ENCODE peak calls at places on chromosomes 6 and 20, in nine cellular contexts. T is GM06990; O is CD8-positive, alpha-beta T cell; Q is Peyer's patch; E is heart left ventricle; H is choroid plexus epithelial cell; C is GM12864; A is AG04450; P is neural progenitor cell. J is an unnamed sample.

GRCh38 chr6:56356431-56356830 is 109.1 kb upstream of the COL21A1 start:
- DNase-seq in P (no peak), E (no peak), H (peak), A (no peak), O (no peak), T (no peak), C (no peak), Q (no peak), J (peak)

GRCh38 chr6:113989675-113990074 is 18.7 kb upstream of the HDAC2 start:
- DNase-seq in A (no peak), Q (no peak), H (no peak), P (no peak), E (no peak), C (no peak), T (no peak), O (no peak), J (no peak)

GRCh38 chr20:43691928-43692524 is 25.1 kb downstream of the MYBL2 start:
- DNase-seq in T (no peak), H (peak), O (peak), E (no peak), P (peak), C (peak), A (no peak), Q (peak), J (peak)

GRCh38 chr6:84416043-84416657 is 188.7 kb upstream of the CEP162 start:
- DNase-seq in O (no peak), C (no peak), T (no peak), E (no peak), P (no peak), A (no peak), H (no peak), Q (no peak), J (no peak)

GRCh38 chr6:1864496-1864895 is 254.8 kb downstream of the FOXC1 start:
- DNase-seq in P (peak), T (no peak), A (no peak), C (no peak), Q (no peak), O (no peak), H (peak), E (no peak), J (no peak)

GRCh38 chr6:43827898-43828297 is 57.9 kb downstream of the VEGFA start:
- DNase-seq in O (no peak), P (no peak), A (no peak), C (no peak), H (no peak), T (no peak), E (no peak), Q (no peak), J (no peak)

GRCh38 chr20:10376271-10377075 is 57.5 kb downstream of the MKKS start:
- DNase-seq in C (peak), A (no peak), P (no peak), Q (no peak), O (no peak), T (no peak), H (peak), E (no peak), J (no peak)

GRCh38 chr6:145878591-145879295 is 64.1 kb upstream of the FBXO30 start:
- DNase-seq in C (no peak), Q (no peak), O (no peak), H (peak), P (no peak), A (no peak), E (no peak), T (no peak), J (no peak)

GRCh38 chr6:34243901-34244884 is 4.6 kb downstream of the SMIM29 start:
- DNase-seq in H (peak), A (peak), E (peak), Q (no peak), O (no peak), T (no peak), C (no peak), P (no peak), J (peak)

GRCh38 chr6:5389086-5389745 is 127.9 kb downstream of the FARS2 start:
- DNase-seq in A (no peak), E (no peak), Q (no peak), P (no peak), O (no peak), T (no peak), H (no peak), C (no peak), J (no peak)
- TF ChIP-seq CTCF in A (no peak), E (no peak), Q (no peak), P (no peak), O (no peak), T (no peak), H (no peak), C (no peak), J (no peak)

DNA sequence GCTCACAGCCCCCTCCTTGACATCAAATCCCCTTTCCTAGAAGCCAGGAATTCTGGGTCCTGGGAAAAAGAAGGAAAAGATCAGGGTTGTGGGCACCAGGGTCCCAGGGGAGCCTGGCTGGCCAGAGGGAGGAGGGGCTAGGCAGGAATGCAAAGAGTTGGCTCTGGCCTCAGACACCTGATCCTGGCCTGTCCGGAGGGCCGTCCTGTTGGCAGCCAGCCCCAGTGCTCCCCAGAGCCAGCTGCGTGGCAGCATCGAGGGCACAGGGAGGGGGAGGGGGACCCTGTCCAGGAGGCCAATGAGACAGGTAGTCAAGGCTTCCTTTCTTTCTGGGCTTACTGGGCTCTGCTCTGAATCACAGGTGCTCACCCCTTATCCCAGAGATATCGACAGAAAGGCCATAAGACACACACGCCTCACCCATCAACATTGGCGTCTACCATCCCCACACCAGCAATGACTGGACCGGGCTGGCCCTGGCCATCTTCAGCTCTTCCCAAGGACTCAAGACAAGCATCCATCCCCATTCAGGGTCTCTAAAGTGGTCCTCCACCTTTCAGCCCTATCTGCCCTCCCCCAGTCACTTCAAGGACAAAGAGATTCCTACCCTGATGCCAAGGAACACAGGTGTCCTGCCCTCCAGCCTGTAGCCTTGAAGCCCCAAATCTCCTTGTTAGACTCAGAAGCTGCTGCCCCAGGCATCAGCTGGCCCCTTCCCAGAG is 723 bp downstream of the COL11A2 start:
- DNase-seq in O (no peak), E (no peak), P (peak), T (no peak), A (no peak), H (no peak), C (no peak), Q (no peak), J (no peak)
- H3K4me3 ChIP-seq in O (peak), E (peak), P (peak), T (no peak), A (no peak), H (no peak), C (no peak), Q (no peak), J (no peak)

DNA sequence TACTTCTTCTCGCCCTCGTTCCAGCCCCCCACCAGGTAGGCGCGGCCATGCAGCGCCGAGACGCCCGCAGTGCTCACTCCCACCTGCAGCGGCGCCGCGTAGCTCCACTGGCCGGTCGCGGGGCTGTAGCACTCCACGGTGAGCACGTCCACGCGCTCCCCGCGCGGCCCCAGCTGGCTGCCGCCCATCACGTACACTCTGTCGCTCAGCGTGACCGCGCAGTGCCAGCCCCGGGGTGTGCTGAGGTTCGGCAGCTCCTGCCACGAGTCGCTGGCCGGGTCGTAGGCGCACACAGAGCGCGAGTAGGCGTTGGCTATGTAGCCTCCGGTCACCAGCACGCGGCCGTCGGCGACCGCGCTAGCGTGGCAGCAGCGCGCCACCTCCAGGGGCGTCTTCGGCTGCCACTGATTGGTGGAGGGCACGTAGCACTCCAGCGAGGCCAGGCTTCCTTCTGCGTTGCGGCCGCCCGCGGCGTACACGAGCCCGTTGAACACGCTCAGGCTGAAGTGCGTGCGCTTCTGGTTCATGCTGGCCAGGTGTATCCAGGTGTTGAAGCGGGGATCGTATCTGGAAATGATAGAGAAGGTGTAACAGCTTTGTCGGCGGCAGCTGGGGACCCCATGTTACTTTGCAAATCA is 13.7 kb downstream of the KLHL31 start:
- DNase-seq in A (no peak), O (peak), P (peak), H (peak), Q (peak), E (peak), T (peak), C (peak), J (peak)
- TF ChIP-seq CTCF in A (peak), O (no peak), P (peak), H (peak), Q (peak), E (peak), T (peak), C (no peak), J (peak)

GRCh38 chr6:53795702-53796450 is 1.1 kb downstream of the LRRC1 start:
- DNase-seq in H (no peak), P (peak), O (no peak), E (peak), C (no peak), T (peak), A (no peak), Q (peak), J (peak)

GRCh38 chr6:53794073-53794719 is 609 bp upstream of the LRRC1 start:
- DNase-seq in A (peak), O (peak), H (peak), T (no peak), C (no peak), P (peak), E (peak), Q (peak), J (peak)

GRCh38 chr6:53794720-53795253 is at the start of gene LRRC1:
- DNase-seq in C (peak), A (peak), E (peak), O (peak), H (peak), T (peak), P (peak), Q (peak), J (peak)

GRCh38 chr6:53796451-53796780 is 1.6 kb downstream of the LRRC1 start:
- DNase-seq in Q (no peak), A (no peak), C (no peak), H (no peak), E (no peak), T (no peak), O (no peak), P (no peak), J (no peak)

DNA sequence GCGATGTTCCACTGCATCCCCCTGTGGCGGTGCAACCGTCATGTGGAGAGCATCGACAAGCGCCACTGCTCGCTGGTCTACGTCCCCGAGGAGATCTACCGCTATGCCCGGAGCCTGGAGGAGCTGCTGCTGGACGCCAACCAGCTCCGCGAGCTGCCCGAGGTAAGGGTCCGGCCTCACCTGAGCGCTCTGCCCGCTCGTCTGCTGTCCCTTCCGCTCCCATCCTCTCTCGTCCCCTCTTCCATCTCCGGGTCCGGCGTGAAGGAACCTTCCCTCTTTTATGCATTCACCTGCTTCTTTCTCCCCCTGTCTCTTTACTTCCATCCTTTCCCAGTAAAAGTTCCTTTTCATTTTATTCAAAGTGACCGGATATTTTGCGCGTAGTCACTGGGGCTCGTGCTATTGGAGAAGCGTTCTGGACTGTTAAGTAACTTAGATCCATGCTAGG is 473 bp downstream of the LRRC1 start:
- DNase-seq in T (no peak), H (peak), O (no peak), P (no peak), C (no peak), E (no peak), Q (peak), A (no peak), J (peak)
- H3K4me3 ChIP-seq in T (peak), H (peak), O (peak), P (peak), C (peak), E (peak), Q (peak), A (peak), J (peak)

DNA sequence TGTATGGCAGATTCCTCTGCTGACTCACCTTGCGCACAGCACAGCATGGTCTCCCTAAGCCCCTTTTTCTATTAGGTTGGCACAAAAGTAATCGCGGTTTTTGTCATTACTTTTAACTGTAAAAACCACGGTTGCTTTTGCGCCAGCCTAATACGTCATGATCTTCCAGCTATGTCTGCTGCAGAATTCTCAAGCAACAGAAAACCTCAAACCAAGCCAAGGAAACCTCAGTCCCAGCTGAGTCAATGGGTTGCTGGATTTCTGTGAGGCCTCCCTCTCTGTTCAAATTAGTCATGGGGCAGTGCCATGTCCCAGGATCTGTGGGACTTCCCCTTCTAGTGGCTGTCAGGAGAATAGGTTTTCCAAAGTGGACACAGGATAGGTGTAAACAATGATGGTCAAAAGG is 15.7 kb upstream of the ENPP1 start:
- DNase-seq in Q (no peak), T (no peak), C (no peak), H (no peak), P (peak), E (no peak), O (no peak), A (no peak), J (peak)
- TF ChIP-seq CTCF in Q (no peak), T (no peak), C (no peak), H (no peak), P (peak), E (no peak), O (no peak), A (no peak), J (no peak)

DNA sequence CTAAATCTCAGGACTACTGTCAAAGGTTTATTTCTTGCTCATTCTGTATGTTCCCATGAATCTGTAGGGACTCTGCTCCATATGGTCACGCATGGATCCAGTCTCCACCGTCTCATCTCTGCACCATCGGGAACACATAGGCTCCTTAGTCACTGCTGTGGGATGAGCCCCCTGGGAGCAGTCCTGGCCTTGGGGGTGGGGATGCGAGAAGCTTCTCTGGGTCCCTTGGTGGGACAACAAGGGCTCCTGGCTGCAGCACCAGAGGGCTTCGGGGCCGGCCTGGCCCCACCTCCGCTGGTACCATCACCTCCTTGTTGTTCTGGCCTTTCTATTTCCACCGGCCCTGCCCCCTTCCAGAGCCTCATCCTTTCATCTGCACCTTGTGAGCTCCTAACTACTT is 148.4 kb downstream of the CDH4 start:
- DNase-seq in E (no peak), O (no peak), P (no peak), C (no peak), T (no peak), A (no peak), H (no peak), Q (no peak), J (no peak)
- H3K4me3 ChIP-seq in E (no peak), O (no peak), P (no peak), C (no peak), T (no peak), A (no peak), H (no peak), Q (no peak), J (no peak)

GRCh38 chr6:81589465-81590313 is 162.8 kb downstream of the TENT5A start:
- DNase-seq in H (peak), C (no peak), A (no peak), T (no peak), O (no peak), P (no peak), E (no peak), Q (no peak), J (no peak)
- TF ChIP-seq CTCF in H (peak), C (no peak), A (no peak), T (no peak), O (no peak), P (no peak), E (peak), Q (no peak), J (no peak)

DNA sequence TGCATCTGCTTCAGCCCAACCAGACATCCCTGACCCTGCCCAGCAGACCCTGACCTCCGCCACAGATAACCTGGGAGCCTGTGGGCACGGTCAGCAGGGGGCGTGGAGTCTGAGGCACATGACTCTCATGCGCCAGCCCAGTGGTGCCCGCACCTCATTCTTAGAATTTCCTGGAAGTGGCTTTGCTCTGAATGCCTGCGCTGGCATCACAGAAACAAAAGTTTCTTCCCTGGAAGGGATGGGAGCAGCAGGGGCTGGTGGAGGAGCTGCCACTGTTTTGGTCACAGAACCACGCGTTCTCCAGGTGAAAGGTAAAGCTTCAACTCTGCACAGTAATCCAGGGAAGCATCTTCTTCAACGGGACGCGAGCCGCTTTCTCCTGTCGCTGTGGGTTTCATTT is 67.9 kb upstream of the DUSP22 start:
- DNase-seq in A (no peak), T (no peak), E (no peak), O (no peak), H (no peak), P (no peak), C (no peak), Q (no peak), J (no peak)
- H3K4me3 ChIP-seq in A (no peak), T (no peak), E (no peak), O (no peak), H (no peak), P (no peak), C (no peak), Q (no peak), J (no peak)

DNA sequence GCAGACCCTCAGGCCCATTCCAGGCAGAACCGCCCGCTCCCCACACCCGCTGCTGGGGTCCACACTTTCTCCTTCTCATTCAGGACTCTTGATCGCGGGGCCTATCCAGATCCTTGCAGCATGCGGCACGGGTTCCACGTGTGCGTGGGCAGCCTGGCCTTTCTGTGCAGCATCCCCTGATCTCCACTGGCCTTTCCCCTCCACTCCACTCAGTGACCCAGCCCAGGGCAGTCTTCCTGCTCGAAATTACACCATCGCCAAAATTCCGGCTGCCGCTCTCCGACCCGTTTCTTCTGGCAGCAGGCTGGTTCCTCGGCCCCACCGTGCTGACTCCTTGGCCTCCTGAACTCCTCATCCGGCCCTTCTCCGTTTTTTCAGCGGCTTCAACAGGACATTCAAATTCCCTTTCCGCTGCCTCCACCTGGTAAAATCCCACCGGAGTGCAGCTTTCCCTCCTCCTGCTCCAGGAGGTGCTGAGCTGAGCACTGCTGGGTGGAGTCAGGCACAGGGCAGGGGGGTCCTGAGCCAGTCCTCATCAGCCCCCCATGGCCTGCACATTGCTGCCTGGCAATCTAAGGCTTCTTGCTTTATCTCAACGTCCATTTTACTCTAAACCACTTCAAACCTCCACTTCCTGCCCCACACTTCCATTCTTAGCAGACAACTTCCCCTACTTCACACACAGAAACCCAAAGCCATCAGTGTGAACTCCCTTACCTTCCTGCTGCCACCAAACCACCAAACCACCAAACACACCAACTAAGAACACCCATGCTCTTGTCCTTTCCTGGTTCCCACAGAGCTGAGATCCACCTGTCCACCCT is 9.0 kb downstream of the SFT2D1 start:
- DNase-seq in Q (no peak), T (peak), E (no peak), C (peak), P (no peak), A (no peak), O (peak), H (no peak), J (no peak)
- TF ChIP-seq CTCF in Q (no peak), T (no peak), E (no peak), C (no peak), P (no peak), A (no peak), O (no peak), H (no peak), J (no peak)